ENCODE peak calls at places on chromosomes 12 and 14, in ten cellular contexts. One of them, this sample, is unnamed.

GRCh38 chr14:30243805-30244204 is 315.2 kb upstream of the G2E3 start:
- DNase-seq in testis: no peak
- DNase-seq in lower leg skin: no peak
- DNase-seq in tibial nerve: no peak
- DNase-seq in thyroid gland: no peak
- DNase-seq in suprapubic skin: no peak
- DNase-seq in esophagus squamous epithelium: no peak
- DNase-seq in IMR-90: peak
- DNase-seq in uterus: no peak
- DNase-seq in NB4: no peak
- DNase-seq in this sample: no peak

GRCh38 chr12:32819424-32819823 is 63.7 kb upstream of the YARS2 start:
- DNase-seq in IMR-90: no peak
- DNase-seq in NB4: no peak
- DNase-seq in suprapubic skin: no peak
- DNase-seq in lower leg skin: no peak
- DNase-seq in esophagus squamous epithelium: no peak
- DNase-seq in testis: no peak
- DNase-seq in tibial nerve: no peak
- DNase-seq in uterus: no peak
- DNase-seq in thyroid gland: no peak
- DNase-seq in this sample: no peak

GRCh38 chr14:35342160-35343010 is 50.2 kb downstream of the PSMA6 start:
- DNase-seq in IMR-90: peak
- DNase-seq in lower leg skin: peak
- DNase-seq in testis: peak
- DNase-seq in tibial nerve: no peak
- DNase-seq in uterus: peak
- DNase-seq in esophagus squamous epithelium: no peak
- DNase-seq in NB4: no peak
- DNase-seq in thyroid gland: peak
- DNase-seq in suprapubic skin: no peak
- DNase-seq in this sample: no peak

GRCh38 chr14:71931492-71932228 is 569 bp upstream of the RGS6 start:
- DNase-seq in testis: peak
- DNase-seq in esophagus squamous epithelium: no peak
- DNase-seq in thyroid gland: peak
- DNase-seq in suprapubic skin: no peak
- DNase-seq in lower leg skin: no peak
- DNase-seq in tibial nerve: peak
- DNase-seq in uterus: no peak
- DNase-seq in IMR-90: no peak
- DNase-seq in NB4: no peak
- DNase-seq in this sample: no peak

GRCh38 chr12:108394196-108394595 is 55.1 kb upstream of the CMKLR1 start:
- DNase-seq in uterus: peak
- DNase-seq in NB4: no peak
- DNase-seq in testis: peak
- DNase-seq in lower leg skin: no peak
- DNase-seq in tibial nerve: no peak
- DNase-seq in thyroid gland: no peak
- DNase-seq in IMR-90: no peak
- DNase-seq in suprapubic skin: no peak
- DNase-seq in esophagus squamous epithelium: no peak
- DNase-seq in this sample: no peak

GRCh38 chr14:38342803-38343202 is 86.9 kb upstream of the CLEC14A start:
- DNase-seq in thyroid gland: no peak
- DNase-seq in esophagus squamous epithelium: no peak
- DNase-seq in IMR-90: peak
- DNase-seq in tibial nerve: no peak
- DNase-seq in lower leg skin: no peak
- DNase-seq in NB4: no peak
- DNase-seq in testis: no peak
- DNase-seq in uterus: no peak
- DNase-seq in suprapubic skin: no peak
- DNase-seq in this sample: peak

GRCh38 chr14:102591372-102591943 is 991 bp upstream of the RCOR1 start:
- DNase-seq in suprapubic skin: peak
- DNase-seq in thyroid gland: peak
- DNase-seq in esophagus squamous epithelium: no peak
- DNase-seq in NB4: no peak
- DNase-seq in testis: peak
- DNase-seq in IMR-90: peak
- DNase-seq in uterus: peak
- DNase-seq in lower leg skin: peak
- DNase-seq in tibial nerve: peak
- DNase-seq in this sample: no peak

GRCh38 chr14:52307376-52307775 is 6.7 kb upstream of the PTGER2 start:
- DNase-seq in lower leg skin: no peak
- DNase-seq in NB4: no peak
- DNase-seq in esophagus squamous epithelium: no peak
- DNase-seq in uterus: no peak
- DNase-seq in thyroid gland: no peak
- DNase-seq in IMR-90: no peak
- DNase-seq in suprapubic skin: no peak
- DNase-seq in testis: no peak
- DNase-seq in tibial nerve: no peak
- DNase-seq in this sample: no peak

GRCh38 chr12:58067610-58068387 is 126.4 kb downstream of the ATP23 start:
- DNase-seq in suprapubic skin: no peak
- DNase-seq in NB4: no peak
- DNase-seq in uterus: no peak
- DNase-seq in thyroid gland: no peak
- DNase-seq in IMR-90: peak
- DNase-seq in testis: no peak
- DNase-seq in tibial nerve: no peak
- DNase-seq in esophagus squamous epithelium: no peak
- DNase-seq in lower leg skin: no peak
- DNase-seq in this sample: no peak

GRCh38 chr12:46200551-46200950 is 68.3 kb downstream of the SLC38A1 start:
- DNase-seq in thyroid gland: no peak
- DNase-seq in tibial nerve: no peak
- DNase-seq in NB4: no peak
- DNase-seq in IMR-90: no peak
- DNase-seq in testis: no peak
- DNase-seq in lower leg skin: no peak
- DNase-seq in esophagus squamous epithelium: no peak
- DNase-seq in uterus: no peak
- DNase-seq in suprapubic skin: no peak
- DNase-seq in this sample: no peak

GRCh38 chr12:46197876-46198275 is 71.0 kb downstream of the SLC38A1 start:
- DNase-seq in testis: no peak
- DNase-seq in tibial nerve: no peak
- DNase-seq in NB4: no peak
- DNase-seq in esophagus squamous epithelium: no peak
- DNase-seq in lower leg skin: no peak
- DNase-seq in thyroid gland: no peak
- DNase-seq in uterus: no peak
- DNase-seq in suprapubic skin: no peak
- DNase-seq in IMR-90: no peak
- DNase-seq in this sample: no peak

GRCh38 chr12:46201284-46201789 is 67.5 kb downstream of the SLC38A1 start:
- DNase-seq in esophagus squamous epithelium: no peak
- DNase-seq in uterus: no peak
- DNase-seq in suprapubic skin: no peak
- DNase-seq in lower leg skin: no peak
- DNase-seq in testis: no peak
- DNase-seq in IMR-90: no peak
- DNase-seq in NB4: no peak
- DNase-seq in thyroid gland: no peak
- DNase-seq in tibial nerve: no peak
- DNase-seq in this sample: no peak

DNA sequence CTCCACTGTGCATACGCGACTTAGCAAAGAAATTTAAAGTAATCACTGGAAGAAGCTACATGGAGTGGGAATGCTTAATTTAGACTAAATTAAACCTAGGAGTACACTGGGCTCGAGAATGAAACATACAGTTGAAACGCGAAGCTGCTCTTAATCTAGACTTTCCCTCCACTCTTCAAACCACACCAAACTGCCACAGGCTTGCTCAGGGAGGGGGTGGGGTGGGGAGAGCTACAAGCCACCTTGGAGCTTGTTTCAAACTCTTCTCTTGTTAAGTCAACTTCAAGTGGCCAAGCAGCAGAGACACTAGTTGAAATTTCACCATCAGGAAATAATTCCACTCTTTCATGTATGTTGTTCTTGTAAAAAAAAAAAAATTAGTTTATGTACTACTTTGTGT is 69.9 kb downstream of the SLC38A1 start:
- DNase-seq in lower leg skin: no peak
- DNase-seq in IMR-90: no peak
- DNase-seq in tibial nerve: no peak
- DNase-seq in uterus: no peak
- DNase-seq in esophagus squamous epithelium: no peak
- DNase-seq in thyroid gland: no peak
- DNase-seq in NB4: no peak
- DNase-seq in testis: no peak
- DNase-seq in suprapubic skin: no peak
- DNase-seq in this sample: no peak
- TF ChIP-seq POLR2A in lower leg skin: no peak
- TF ChIP-seq POLR2A in IMR-90: no peak
- TF ChIP-seq POLR2A in tibial nerve: no peak
- TF ChIP-seq POLR2A in uterus: no peak
- TF ChIP-seq POLR2A in esophagus squamous epithelium: no peak
- TF ChIP-seq POLR2A in thyroid gland: no peak
- TF ChIP-seq POLR2A in NB4: no peak
- TF ChIP-seq POLR2A in testis: no peak
- TF ChIP-seq POLR2A in suprapubic skin: no peak
- TF ChIP-seq POLR2A in this sample: no peak

GRCh38 chr14:32375663-32376062 is 46.6 kb downstream of the AKAP6 start:
- DNase-seq in thyroid gland: no peak
- DNase-seq in suprapubic skin: no peak
- DNase-seq in testis: no peak
- DNase-seq in uterus: no peak
- DNase-seq in IMR-90: no peak
- DNase-seq in lower leg skin: no peak
- DNase-seq in esophagus squamous epithelium: no peak
- DNase-seq in tibial nerve: no peak
- DNase-seq in NB4: no peak
- DNase-seq in this sample: no peak
- TF ChIP-seq POLR2A in thyroid gland: no peak
- TF ChIP-seq POLR2A in suprapubic skin: no peak
- TF ChIP-seq POLR2A in testis: no peak
- TF ChIP-seq POLR2A in uterus: no peak
- TF ChIP-seq POLR2A in IMR-90: no peak
- TF ChIP-seq POLR2A in lower leg skin: no peak
- TF ChIP-seq POLR2A in esophagus squamous epithelium: no peak
- TF ChIP-seq POLR2A in tibial nerve: no peak
- TF ChIP-seq POLR2A in NB4: no peak
- TF ChIP-seq POLR2A in this sample: no peak

GRCh38 chr14:53391631-53392030 is 238.5 kb upstream of the DDHD1 start:
- DNase-seq in tibial nerve: no peak
- DNase-seq in IMR-90: peak
- DNase-seq in uterus: no peak
- DNase-seq in NB4: no peak
- DNase-seq in esophagus squamous epithelium: no peak
- DNase-seq in suprapubic skin: no peak
- DNase-seq in testis: no peak
- DNase-seq in lower leg skin: no peak
- DNase-seq in thyroid gland: no peak
- DNase-seq in this sample: peak
- TF ChIP-seq POLR2A in tibial nerve: no peak
- TF ChIP-seq POLR2A in IMR-90: no peak
- TF ChIP-seq POLR2A in uterus: no peak
- TF ChIP-seq POLR2A in NB4: no peak
- TF ChIP-seq POLR2A in esophagus squamous epithelium: no peak
- TF ChIP-seq POLR2A in suprapubic skin: no peak
- TF ChIP-seq POLR2A in testis: no peak
- TF ChIP-seq POLR2A in lower leg skin: no peak
- TF ChIP-seq POLR2A in thyroid gland: no peak
- TF ChIP-seq POLR2A in this sample: no peak

GRCh38 chr12:54390176-54390667 is 5.7 kb upstream of the ZNF385A start:
- DNase-seq in tibial nerve: no peak
- DNase-seq in testis: no peak
- DNase-seq in thyroid gland: peak
- DNase-seq in lower leg skin: peak
- DNase-seq in NB4: peak
- DNase-seq in IMR-90: no peak
- DNase-seq in uterus: no peak
- DNase-seq in esophagus squamous epithelium: no peak
- DNase-seq in suprapubic skin: no peak
- DNase-seq in this sample: no peak
- TF ChIP-seq POLR2A in tibial nerve: no peak
- TF ChIP-seq POLR2A in testis: no peak
- TF ChIP-seq POLR2A in thyroid gland: no peak
- TF ChIP-seq POLR2A in lower leg skin: no peak
- TF ChIP-seq POLR2A in NB4: no peak
- TF ChIP-seq POLR2A in IMR-90: no peak
- TF ChIP-seq POLR2A in uterus: no peak
- TF ChIP-seq POLR2A in esophagus squamous epithelium: no peak
- TF ChIP-seq POLR2A in suprapubic skin: no peak
- TF ChIP-seq POLR2A in this sample: no peak

GRCh38 chr14:49858383-49858782 is 5.8 kb upstream of the NEMF start:
- DNase-seq in uterus: no peak
- DNase-seq in testis: no peak
- DNase-seq in suprapubic skin: no peak
- DNase-seq in tibial nerve: no peak
- DNase-seq in esophagus squamous epithelium: no peak
- DNase-seq in NB4: peak
- DNase-seq in IMR-90: no peak
- DNase-seq in lower leg skin: no peak
- DNase-seq in thyroid gland: no peak
- DNase-seq in this sample: no peak
- TF ChIP-seq POLR2A in uterus: no peak
- TF ChIP-seq POLR2A in testis: no peak
- TF ChIP-seq POLR2A in suprapubic skin: no peak
- TF ChIP-seq POLR2A in tibial nerve: no peak
- TF ChIP-seq POLR2A in esophagus squamous epithelium: no peak
- TF ChIP-seq POLR2A in NB4: no peak
- TF ChIP-seq POLR2A in IMR-90: no peak
- TF ChIP-seq POLR2A in lower leg skin: no peak
- TF ChIP-seq POLR2A in thyroid gland: no peak
- TF ChIP-seq POLR2A in this sample: no peak

GRCh38 chr14:100340454-100340813 is 17.3 kb downstream of the SLC25A47 start:
- DNase-seq in lower leg skin: no peak
- DNase-seq in NB4: no peak
- DNase-seq in uterus: no peak
- DNase-seq in thyroid gland: no peak
- DNase-seq in IMR-90: no peak
- DNase-seq in suprapubic skin: no peak
- DNase-seq in esophagus squamous epithelium: no peak
- DNase-seq in tibial nerve: no peak
- DNase-seq in testis: peak
- DNase-seq in this sample: no peak
- TF ChIP-seq POLR2A in lower leg skin: no peak
- TF ChIP-seq POLR2A in NB4: no peak
- TF ChIP-seq POLR2A in uterus: no peak
- TF ChIP-seq POLR2A in thyroid gland: no peak
- TF ChIP-seq POLR2A in IMR-90: no peak
- TF ChIP-seq POLR2A in suprapubic skin: no peak
- TF ChIP-seq POLR2A in esophagus squamous epithelium: no peak
- TF ChIP-seq POLR2A in tibial nerve: no peak
- TF ChIP-seq POLR2A in testis: no peak
- TF ChIP-seq POLR2A in this sample: no peak

This sample was measured in H54.